ENCODE peak calls at places on chromosomes 13 and 19, in five cellular contexts. E is keratinocyte, F is neuronal stem cell, H is H9, N is K562. U is an unnamed sample.

GRCh38 chr19:31675187-31675913 is 326.1 kb upstream of the TSHZ3 start:
- DNase-seq in E (peak), F (no peak), H (no peak), N (no peak), U (no peak)

GRCh38 chr13:33079960-33080359 is 63.7 kb downstream of the KL start:
- DNase-seq in E (no peak), F (no peak), H (no peak), N (no peak), U (no peak)

GRCh38 chr19:17747205-17748098 is 3.8 kb upstream of the FCHO1 start:
- DNase-seq in E (peak), F (peak), H (peak), N (peak), U (peak)

GRCh38 chr13:50401721-50402510 is 386.7 kb downstream of the KCNRG start:
- DNase-seq in E (no peak), F (no peak), H (no peak), N (no peak), U (no peak)

GRCh38 chr13:98856983-98857382 is 104.5 kb upstream of the SLC15A1 start:
- DNase-seq in E (no peak), F (no peak), H (no peak), N (no peak), U (no peak)

GRCh38 chr19:40461669-40462221 is 3.8 kb downstream of the BLVRB start:
- DNase-seq in E (no peak), F (no peak), H (no peak), N (no peak), U (no peak)

GRCh38 chr13:61286148-61286745 is 129.4 kb downstream of the PCDH20 start:
- DNase-seq in E (no peak), F (peak), H (peak), N (no peak), U (peak)

GRCh38 chr19:35657904-35658700 is 8.2 kb upstream of the UPK1A start:
- DNase-seq in E (no peak), F (no peak), H (no peak), N (no peak), U (no peak)

GRCh38 chr13:51559916-51560315 is 24.3 kb upstream of the WDFY2 start:
- DNase-seq in E (no peak), F (no peak), H (no peak), N (no peak), U (no peak)

GRCh38 chr13:72504026-72504925 is 223.2 kb downstream of the MZT1 start:
- DNase-seq in E (no peak), F (no peak), H (no peak), N (no peak), U (no peak)

GRCh38 chr13:35826626-35827254 is 304.4 kb downstream of the DCLK1 start:
- DNase-seq in E (no peak), F (no peak), H (peak), N (peak), U (peak)

GRCh38 chr19:29724102-29724641 is 9.1 kb upstream of the C19orf12 start:
- DNase-seq in E (no peak), F (peak), H (peak), N (no peak), U (peak)

GRCh38 chr13:110845520-110845919 is 69.3 kb downstream of the ANKRD10 start:
- DNase-seq in E (no peak), F (no peak), H (no peak), N (no peak), U (no peak)

GRCh38 chr13:39037880-39038568 is at the start of the genes NHLRC3 and PROSER1:
- DNase-seq in E (no peak), F (peak), H (peak), N (peak), U (peak)

GRCh38 chr13:39037410-39037879 is 444 bp downstream of the PROSER1 start:
- DNase-seq in E (no peak), F (no peak), H (no peak), N (no peak), U (no peak)

GRCh38 chr13:39038569-39038898 is 278 bp downstream of the NHLRC3 start:
- DNase-seq in E (no peak), F (no peak), H (no peak), N (peak), U (no peak)

GRCh38 chr13:39040206-39040605 is 1.9 kb downstream of the NHLRC3 start:
- DNase-seq in E (no peak), F (no peak), H (no peak), N (no peak), U (no peak)

GRCh38 chr13:39039033-39039432 is 777 bp downstream of the NHLRC3 start:
- DNase-seq in E (no peak), F (no peak), H (no peak), N (no peak), U (no peak)
- H3K27ac ChIP-seq in E (peak), F (no peak), H (no peak), N (peak), U (no peak)

GRCh38 chr19:50053119-50053518 is 27.3 kb downstream of the ZNF473 start:
- DNase-seq in E (no peak), F (no peak), H (no peak), N (no peak), U (no peak)

GRCh38 chr19:50046649-50047503 is 21.1 kb downstream of the ZNF473 start:
- DNase-seq in E (no peak), F (no peak), H (no peak), N (peak), U (peak)

GRCh38 chr19:50047686-50048085 is 21.9 kb downstream of the ZNF473 start:
- DNase-seq in E (no peak), F (no peak), H (no peak), N (no peak), U (no peak)

GRCh38 chr19:50051964-50052363 is 26.2 kb downstream of the ZNF473 start:
- DNase-seq in E (no peak), F (no peak), H (no peak), N (no peak), U (no peak)

GRCh38 chr19:50050406-50051223 is 24.8 kb downstream of the ZNF473 start:
- DNase-seq in E (no peak), F (peak), H (no peak), N (peak), U (no peak)
- H3K9ac ChIP-seq in E (no peak), F (no peak), H (no peak), N (peak), U (no peak)

DNA sequence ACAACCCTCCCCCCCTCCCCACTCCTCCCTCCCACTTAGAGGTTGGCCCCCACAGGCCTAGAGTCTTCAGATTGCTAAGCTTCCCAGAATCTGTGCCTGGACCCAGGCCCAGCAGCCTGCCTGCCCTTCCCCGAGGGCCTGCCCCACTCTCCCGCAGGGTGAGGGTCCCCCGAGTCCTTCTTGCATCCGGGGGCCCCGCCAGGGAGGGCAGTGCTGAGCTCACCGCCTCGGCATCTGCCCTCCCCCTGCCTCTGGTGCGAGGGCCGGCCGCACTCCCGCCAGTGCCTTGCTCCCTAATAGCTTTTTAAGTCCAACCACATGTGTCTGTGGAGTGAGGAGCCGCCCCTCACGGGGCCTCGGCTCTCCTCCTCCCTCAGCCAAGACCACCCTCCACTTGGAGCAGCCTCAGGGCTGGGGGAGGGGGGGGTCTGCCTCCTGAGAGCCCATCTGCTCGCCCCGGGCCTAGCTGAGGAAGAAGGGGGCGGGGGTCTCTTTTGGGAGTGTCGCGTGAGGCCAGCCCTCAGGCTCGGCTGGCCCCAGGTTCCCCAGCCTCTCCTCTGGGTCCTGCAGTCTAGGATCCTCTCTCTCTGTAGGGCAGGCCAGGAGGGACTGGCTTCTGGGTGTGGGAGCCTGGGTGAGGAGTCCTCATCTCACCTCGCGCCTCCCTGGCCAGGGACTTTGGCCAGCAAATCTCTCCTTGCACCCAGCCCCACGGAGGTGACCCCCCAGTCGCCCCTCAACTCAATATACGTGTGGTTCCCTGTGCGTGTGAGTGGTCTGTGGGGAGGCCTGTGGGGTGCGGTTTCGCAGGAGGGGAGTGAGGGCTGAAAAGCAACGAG is 47.2 kb downstream of the LYL1 start:
- DNase-seq in E (no peak), F (no peak), H (peak), N (no peak), U (peak)
- H3K27ac ChIP-seq in E (peak), F (no peak), H (no peak), N (no peak), U (peak)

GRCh38 chr19:16542894-16543498 is 759 bp upstream of the CHERP start:
- DNase-seq in E (no peak), F (peak), H (no peak), N (no peak), U (no peak)

GRCh38 chr19:16544468-16545231 is 2.4 kb upstream of the CHERP start:
- DNase-seq in E (no peak), F (no peak), H (no peak), N (no peak), U (no peak)

DNA sequence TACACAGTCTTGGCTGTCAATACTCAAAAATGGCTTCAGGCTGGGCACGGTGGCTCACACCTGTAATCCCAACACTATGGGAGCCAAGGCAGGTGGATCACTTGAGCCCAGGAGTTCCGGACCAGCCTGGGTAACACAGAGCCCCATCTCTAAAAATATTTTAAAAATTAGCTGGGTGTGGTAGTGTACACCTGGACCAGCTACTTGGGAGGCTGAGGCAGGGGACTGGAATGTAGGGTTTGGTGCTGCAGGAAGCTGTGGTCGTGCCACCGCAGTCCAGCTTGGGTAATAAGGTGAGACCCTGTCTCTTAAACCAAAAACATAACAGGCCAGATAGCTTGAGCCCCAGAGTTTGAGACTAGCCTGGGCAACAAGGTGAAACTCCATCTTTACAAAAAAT is 6.7 kb upstream of the CHERP start:
- DNase-seq in E (peak), F (no peak), H (no peak), N (no peak), U (no peak)
- H3K9ac ChIP-seq in E (no peak), F (no peak), H (no peak), N (no peak), U (no peak)

DNA sequence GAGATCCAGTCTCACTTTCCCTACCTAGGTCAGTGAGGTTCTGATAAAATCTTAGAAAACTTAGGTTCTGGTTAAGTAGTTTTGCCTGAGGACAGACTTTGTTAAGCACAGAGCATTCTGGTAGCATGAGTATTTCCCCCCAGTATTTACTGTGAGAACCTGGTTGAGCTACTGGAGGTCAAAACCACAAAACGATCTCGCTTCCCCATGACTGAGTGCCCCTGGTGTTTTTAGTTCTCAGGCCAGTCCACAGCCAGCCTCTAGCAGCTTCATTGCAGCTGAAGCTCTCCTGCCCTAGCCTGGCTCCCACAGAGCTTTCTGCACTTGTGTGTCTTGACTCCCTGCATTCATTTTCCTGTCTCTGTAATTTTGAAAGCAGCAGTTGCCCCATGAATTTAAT is 1138.2 kb downstream of the UQCRFS1 start:
- DNase-seq in E (no peak), F (no peak), H (no peak), N (no peak), U (no peak)
- H3K27ac ChIP-seq in E (no peak), F (no peak), H (no peak), N (no peak), U (no peak)

U was measured in endodermal cell.